ENCODE peak calls at places on chromosome 3, in ten cellular contexts. V is naive thymus-derived CD8-positive, alpha-beta T cell; H is AG10803; S is endothelial cell of umbilical vein; F is activated T-cell treated with anti-CD3 and anti-CD28 coated beads, Interleukin-2, amount 50 U/mL, for 48 hours; W is A549; K is activated CD4-positive, CD25-positive, alpha-beta regulatory T cell treated with anti-CD3 and anti-CD28 coated beads, Interleukin-2, amount 50 U/mL, for 72 hours; T is stimulated activated CD4-positive, alpha-beta T cell treated with anti-CD3 and anti-CD28 coated beads, Interleukin-1b, Interleukin-23, amount 100 ng/mL, for 1 hour; C is NCI-H345; D is stimulated activated naive CD4-positive, alpha-beta T cell. P is an unnamed sample.

GRCh38 chr3:67655364-67656121 is 1.1 kb upstream of the SUCLG2 start:
- DNase-seq in V (peak), H (no peak), S (no peak), F (peak), W (peak), K (peak), T (no peak), C (no peak), D (peak), P (no peak)

GRCh38 chr3:56725175-56725574 is 42.1 kb upstream of the TASOR start:
- DNase-seq in V (peak), H (no peak), S (no peak), F (peak), W (no peak), K (no peak), T (no peak), C (no peak), D (peak), P (no peak)

GRCh38 chr3:156728267-156728985 is 54.0 kb downstream of the TIPARP start:
- DNase-seq in V (no peak), H (no peak), S (no peak), F (no peak), W (peak), K (no peak), T (no peak), C (peak), D (no peak), P (no peak)

GRCh38 chr3:64995857-64996564 is 308.2 kb upstream of the ADAMTS9 start:
- DNase-seq in V (no peak), H (peak), S (peak), F (no peak), W (no peak), K (no peak), T (no peak), C (no peak), D (no peak), P (peak)

GRCh38 chr3:160003520-160004128 is 15.0 kb downstream of the IL12A start:
- DNase-seq in V (no peak), H (peak), S (peak), F (peak), W (peak), K (no peak), T (no peak), C (peak), D (no peak), P (peak)

GRCh38 chr3:141403576-141403975 is 35.3 kb downstream of the ZBTB38 start:
- DNase-seq in V (no peak), H (peak), S (no peak), F (no peak), W (no peak), K (no peak), T (no peak), C (no peak), D (no peak), P (no peak)

GRCh38 chr3:142694225-142694624 is 29.6 kb upstream of the TRPC1 start:
- DNase-seq in V (no peak), H (no peak), S (no peak), F (no peak), W (no peak), K (no peak), T (no peak), C (no peak), D (no peak), P (no peak)

GRCh38 chr3:147406255-147407023 is at the start of gene ZIC4:
- DNase-seq in V (no peak), H (no peak), S (no peak), F (no peak), W (no peak), K (no peak), T (no peak), C (no peak), D (no peak), P (no peak)

GRCh38 chr3:25473246-25473645 is 45.2 kb downstream of the RARB start:
- DNase-seq in V (no peak), H (no peak), S (no peak), F (no peak), W (no peak), K (no peak), T (no peak), C (no peak), D (no peak), P (peak)

GRCh38 chr3:73561494-73561893 is 63.2 kb downstream of the PDZRN3 start:
- DNase-seq in V (no peak), H (peak), S (no peak), F (no peak), W (no peak), K (no peak), T (no peak), C (no peak), D (no peak), P (no peak)

GRCh38 chr3:128033102-128033501 is 19.1 kb upstream of the SEC61A1 start:
- DNase-seq in V (no peak), H (peak), S (no peak), F (no peak), W (no peak), K (no peak), T (no peak), C (no peak), D (no peak), P (no peak)

GRCh38 chr3:160754371-160754854 is 1.6 kb upstream of the PPM1L start:
- DNase-seq in V (peak), H (peak), S (peak), F (peak), W (no peak), K (peak), T (no peak), C (no peak), D (peak), P (no peak)

GRCh38 chr3:110318108-110318507 is 753.5 kb upstream of the NECTIN3 start:
- DNase-seq in V (no peak), H (peak), S (peak), F (no peak), W (peak), K (no peak), T (no peak), C (no peak), D (no peak), P (peak)

GRCh38 chr3:37116998-37117397 is 57.4 kb downstream of the LRRFIP2 start:
- DNase-seq in V (no peak), H (no peak), S (no peak), F (no peak), W (no peak), K (no peak), T (no peak), C (no peak), D (no peak), P (no peak)

GRCh38 chr3:192915306-192915705 is 2.4 kb downstream of the MB21D2 start:
- DNase-seq in V (no peak), H (peak), S (peak), F (no peak), W (peak), K (no peak), T (no peak), C (peak), D (no peak), P (peak)

GRCh38 chr3:123338021-123338619 is 110.8 kb downstream of the ADCY5 start:
- DNase-seq in V (no peak), H (no peak), S (no peak), F (no peak), W (no peak), K (no peak), T (no peak), C (peak), D (no peak), P (no peak)

GRCh38 chr3:52087728-52088127 is 31.4 kb upstream of the DUSP7 start:
- DNase-seq in V (no peak), H (no peak), S (no peak), F (no peak), W (no peak), K (no peak), T (no peak), C (no peak), D (no peak), P (no peak)

GRCh38 chr3:123767564-123768292 is 116.4 kb downstream of the MYLK start:
- DNase-seq in V (no peak), H (no peak), S (no peak), F (no peak), W (no peak), K (no peak), T (no peak), C (no peak), D (no peak), P (no peak)

GRCh38 chr3:194054540-194054939 is 81.4 kb upstream of the HES1 start:
- DNase-seq in V (no peak), H (no peak), S (no peak), F (no peak), W (no peak), K (no peak), T (no peak), C (no peak), D (no peak), P (no peak)

GRCh38 chr3:127044996-127045395 is 62.1 kb downstream of the PLXNA1 start:
- DNase-seq in V (no peak), H (no peak), S (no peak), F (no peak), W (peak), K (no peak), T (no peak), C (peak), D (no peak), P (no peak)

GRCh38 chr3:83813176-83813575 is 1145.6 kb upstream of the CADM2 start:
- DNase-seq in V (no peak), H (no peak), S (no peak), F (no peak), W (no peak), K (no peak), T (no peak), C (no peak), D (no peak), P (no peak)

GRCh38 chr3:70771426-70772147 is 459.1 kb upstream of the MDFIC2 start:
- DNase-seq in V (no peak), H (peak), S (peak), F (no peak), W (no peak), K (no peak), T (no peak), C (no peak), D (no peak), P (no peak)

GRCh38 chr3:157388976-157389375 is 47.7 kb upstream of the PTX3 start:
- DNase-seq in V (no peak), H (peak), S (peak), F (no peak), W (no peak), K (no peak), T (no peak), C (no peak), D (no peak), P (peak)